ENCODE peak calls at places on chromosomes 12 and 14, in six cellular contexts. T, H, D, X, K and Z are unnamed samples.

GRCh38 chr12:20188930-20189653 is 179.2 kb upstream of the PDE3A start:
- DNase-seq in K (no peak), H (no peak), X (peak; percentile 29), T (no peak), D (no peak), Z (no peak)

GRCh38 chr12:75953312-75953906 is 78.2 kb downstream of the PHLDA1 start:
- DNase-seq in H (no peak), T (no peak), X (peak; percentile 38), K (no peak), D (no peak), Z (no peak)

GRCh38 chr12:95218852-95219171 is 1.2 kb downstream of the VEZT start:
- DNase-seq in X (no peak), D (peak; percentile 53), H (no peak), T (no peak), K (no peak), Z (peak; percentile 26)

GRCh38 chr14:75811862-75812505 is 150.9 kb downstream of the TTLL5 start:
- DNase-seq in H (no peak), T (no peak), X (no peak), D (no peak), K (no peak), Z (no peak)

GRCh38 chr12:40105265-40105514 is 691 bp downstream of the SLC2A13 start:
- DNase-seq in H (peak; percentile 91), X (no peak), K (peak; percentile 71), D (no peak), T (no peak), Z (no peak)

GRCh38 chr12:117513353-117513752 is 151.9 kb upstream of the NOS1 start:
- DNase-seq in T (no peak), H (no peak), K (no peak), D (no peak), X (no peak), Z (no peak)

GRCh38 chr14:61749264-61749663 is 13.0 kb upstream of the SNAPC1 start:
- DNase-seq in K (no peak), X (peak; percentile 49), T (no peak), D (no peak), H (no peak), Z (no peak)

GRCh38 chr14:33774866-33775519 is 175.9 kb downstream of the EGLN3 start:
- DNase-seq in K (no peak), X (no peak), T (no peak), H (no peak), D (no peak), Z (no peak)

GRCh38 chr14:54686219-54686870 is 119.4 kb downstream of the SAMD4A start:
- DNase-seq in D (no peak), X (peak; percentile 87), K (peak; percentile 92), H (no peak), T (peak; percentile 49), Z (no peak)

GRCh38 chr12:10910380-10910779 is 1.0 kb upstream of the TAS2R13 start:
- DNase-seq in X (no peak), T (no peak), K (no peak), H (no peak), D (no peak), Z (no peak)

GRCh38 chr12:51511546-51512260 is 79.3 kb upstream of the SCN8A start:
- DNase-seq in K (no peak), H (no peak), X (no peak), D (no peak), T (no peak), Z (no peak)

GRCh38 chr12:19402743-19403400 is 36.4 kb upstream of the AEBP2 start:
- DNase-seq in X (peak; percentile 83), D (no peak), T (no peak), H (no peak), K (peak; percentile 66), Z (peak; percentile 51)

GRCh38 chr12:107522692-107523477 is 162.7 kb upstream of the PWP1 start:
- DNase-seq in D (no peak), X (no peak), H (no peak), T (no peak), K (no peak), Z (no peak)

GRCh38 chr12:132453361-132454133 is 36.4 kb upstream of the FBRSL1 start:
- DNase-seq in X (no peak), D (no peak), H (peak; percentile 71), K (no peak), T (no peak), Z (peak; percentile 48)

GRCh38 chr14:75242546-75243273 is 35.9 kb upstream of the FOS start:
- DNase-seq in H (no peak), T (no peak), X (peak; percentile 93), K (no peak), D (no peak), Z (no peak)

GRCh38 chr12:70849265-70849960 is 71.1 kb downstream of the PTPRR start:
- DNase-seq in T (no peak), K (no peak), X (peak; percentile 90), D (peak; percentile 1), H (no peak), Z (no peak)

GRCh38 chr12:16606936-16607335 is 974 bp upstream of the LMO3 start:
- DNase-seq in H (peak; percentile 31), K (no peak), T (peak; percentile 44), X (no peak), D (no peak), Z (peak; percentile 54)

GRCh38 chr14:51849095-51849494 is 11.3 kb upstream of the GNG2 start:
- DNase-seq in T (no peak), D (no peak), X (no peak), H (no peak), K (no peak), Z (no peak)

GRCh38 chr12:26185532-26186320 is 9.6 kb upstream of the SSPN start:
- DNase-seq in D (no peak), K (no peak), T (no peak), H (no peak), X (no peak), Z (no peak)

GRCh38 chr14:105850853-105851581 is 324.6 kb downstream of the TMEM121 start:
- DNase-seq in K (peak; percentile 45), X (no peak), H (peak; percentile 65), T (peak; percentile 12), D (no peak), Z (no peak)

GRCh38 chr12:6735448-6736191 is 11.8 kb downstream of the COPS7A start:
- DNase-seq in T (peak; percentile 79), K (peak; percentile 75), D (peak; percentile 58), X (peak; percentile 72), H (peak; percentile 84), Z (peak; percentile 85)

GRCh38 chr12:85462888-85463287 is 182.9 kb downstream of the ALX1 start:
- DNase-seq in H (no peak), X (no peak), D (no peak), K (no peak), T (no peak), Z (no peak)

GRCh38 chr14:67729072-67729561 is 27.4 kb downstream of the RDH12 start:
- DNase-seq in K (no peak), H (peak; percentile 77), T (no peak), D (no peak), X (peak; percentile 33), Z (no peak)

GRCh38 chr14:104797112-104798044 is 1.8 kb upstream of the AKT1 start:
- DNase-seq in X (no peak), T (no peak), H (no peak), D (no peak), K (no peak), Z (peak; percentile 81)
- H3K4me3 ChIP-seq in X (no peak overlapping the region), T (no peak overlapping the region), H (no peak overlapping the region), D (no peak overlapping the region), K (no peak overlapping the region), Z (no peak overlapping the region)

DNA sequence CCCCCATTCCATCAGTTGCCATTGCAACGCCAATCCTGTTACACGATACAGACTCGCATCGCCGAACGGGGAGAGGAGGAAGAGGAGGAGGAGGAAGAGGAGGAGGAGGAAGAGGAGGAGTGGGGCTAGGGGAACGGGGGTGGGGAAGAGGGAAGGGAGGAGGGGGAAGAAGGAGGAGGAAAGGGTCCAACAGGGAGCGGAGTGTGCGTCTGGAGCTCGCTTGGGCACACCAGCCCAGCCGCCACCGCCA is 241 bp downstream of the MDGA2 start:
- DNase-seq in D (no peak), T (no peak), H (no peak), X (no peak), K (no peak), Z (no peak)
- H3K9me3 ChIP-seq in D (no peaks in the 10 kb centered on the region), T (no peaks in the 10 kb centered on the region), H (no peaks in the 10 kb centered on the region), X (no peaks in the 10 kb centered on the region), K (no peaks in the 10 kb centered on the region), Z (no peaks in the 10 kb centered on the region)

DNA sequence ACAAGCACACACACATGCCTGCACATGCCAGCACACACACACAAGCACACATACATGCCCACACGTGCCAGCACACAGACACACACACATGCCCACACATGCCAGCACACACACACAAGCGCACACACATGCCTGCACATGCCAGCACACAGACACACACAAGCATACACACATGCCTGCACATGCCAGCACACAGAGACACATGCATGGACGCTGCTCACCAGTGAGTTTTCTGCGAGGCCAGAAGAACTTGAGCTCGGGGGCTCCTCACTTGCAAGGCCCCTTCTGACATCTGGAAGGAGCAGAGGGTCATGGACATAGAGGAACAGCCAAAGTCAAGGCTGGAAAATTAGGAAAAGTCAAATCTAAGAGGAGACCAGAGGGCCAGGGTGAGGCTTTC is 61.2 kb upstream of the BCL11B start:
- DNase-seq in X (no peak), K (no peak), H (no peak), D (no peak), T (no peak), Z (no peak)
- H3K4me3 ChIP-seq in X (no peak overlapping the region), K (no peak overlapping the region), H (no peak overlapping the region), D (no peak overlapping the region), T (no peak overlapping the region), Z (no peak overlapping the region)

GRCh38 chr12:43381879-43382278 is 170.1 kb downstream of the ADAMTS20 start:
- DNase-seq in H (no peak), X (no peak), T (no peak), D (no peak), K (no peak), Z (no peak)
- H3K9me3 ChIP-seq in H (peaks cover 33% of the 10 kb centered on the region), X (no peaks in the 10 kb centered on the region), T (no peaks in the 10 kb centered on the region), D (no peaks in the 10 kb centered on the region), K (no peaks in the 10 kb centered on the region), Z (no peaks in the 10 kb centered on the region)

GRCh38 chr12:62899568-62900390 is 35.2 kb downstream of the PPM1H start:
- DNase-seq in K (no peak), X (no peak), D (no peak), T (no peak), H (no peak), Z (no peak)

GRCh38 chr12:62895351-62895750 is 39.6 kb downstream of the PPM1H start:
- DNase-seq in T (no peak), K (no peak), D (no peak), X (no peak), H (no peak), Z (no peak)

GRCh38 chr12:62903151-62903550 is 31.8 kb downstream of the PPM1H start:
- DNase-seq in X (no peak), D (no peak), T (no peak), H (no peak), K (no peak), Z (no peak)

GRCh38 chr12:62898568-62898967 is 36.4 kb downstream of the PPM1H start:
- DNase-seq in D (no peak), T (no peak), K (no peak), X (no peak), H (no peak), Z (no peak)

GRCh38 chr12:62900686-62901272 is 34.2 kb downstream of the PPM1H start:
- DNase-seq in D (no peak), T (no peak), K (no peak), X (no peak), H (no peak), Z (no peak)
- H3K4me3 ChIP-seq in D (no peak overlapping the region), T (no peak overlapping the region), K (no peak overlapping the region), X (no peak overlapping the region), H (no peak overlapping the region), Z (no peak overlapping the region)

GRCh38 chr14:65195042-65195719 is 92.9 kb upstream of the MAX start:
- DNase-seq in H (no peak), D (no peak), X (no peak), T (no peak), K (no peak), Z (no peak)
- H3K9me3 ChIP-seq in H (no peaks in the 10 kb centered on the region), D (no peaks in the 10 kb centered on the region), X (no peaks in the 10 kb centered on the region), T (no peaks in the 10 kb centered on the region), K (no peaks in the 10 kb centered on the region), Z (no peaks in the 10 kb centered on the region)

GRCh38 chr12:111417784-111418593 is 12.3 kb downstream of the SH2B3 start:
- DNase-seq in X (no peak), T (no peak), H (no peak), D (no peak), K (no peak), Z (peak; percentile 64)
- H3K4me3 ChIP-seq in X (no peak overlapping the region), T (no peak overlapping the region), H (no peak overlapping the region), D (no peak overlapping the region), K (no peak overlapping the region), Z (no peak overlapping the region)